ENCODE peak calls at places on chromosome 4, in five cellular contexts. One of them, this sample, is unnamed.

GRCh38 chr4:135120190-135120589 is 918.6 kb upstream of the PABPC4L start:
- DNase-seq in mammary epithelial cell: no peak
- DNase-seq in NT2/D1: no peak
- DNase-seq in mesendoderm: no peak
- DNase-seq in neuronal stem cell: no peak
- DNase-seq in this sample: no peak

GRCh38 chr4:118825799-118826198 is 10.1 kb downstream of the SEC24D start:
- DNase-seq in mammary epithelial cell: no peak
- DNase-seq in NT2/D1: no peak
- DNase-seq in mesendoderm: no peak
- DNase-seq in neuronal stem cell: no peak
- DNase-seq in this sample: no peak

GRCh38 chr4:16000708-16001483 is 37.9 kb upstream of the FGFBP2 start:
- DNase-seq in mammary epithelial cell: no peak
- DNase-seq in NT2/D1: no peak
- DNase-seq in mesendoderm: no peak
- DNase-seq in neuronal stem cell: no peak
- DNase-seq in this sample: no peak

GRCh38 chr4:17781831-17782287 is 438 bp upstream of the FAM184B start:
- DNase-seq in mammary epithelial cell: no peak
- DNase-seq in NT2/D1: no peak
- DNase-seq in mesendoderm: no peak
- DNase-seq in neuronal stem cell: no peak
- DNase-seq in this sample: no peak

GRCh38 chr4:26239796-26240195 is 81.0 kb upstream of the RBPJ start:
- DNase-seq in mammary epithelial cell: no peak
- DNase-seq in NT2/D1: no peak
- DNase-seq in mesendoderm: no peak
- DNase-seq in neuronal stem cell: no peak
- DNase-seq in this sample: no peak

GRCh38 chr4:108116423-108117168 is 52.1 kb downstream of the LEF1 start:
- DNase-seq in mammary epithelial cell: no peak
- DNase-seq in NT2/D1: no peak
- DNase-seq in mesendoderm: no peak
- DNase-seq in neuronal stem cell: no peak
- DNase-seq in this sample: no peak

GRCh38 chr4:120071192-120071795 is 4.6 kb upstream of the MAD2L1 start:
- DNase-seq in mammary epithelial cell: peak
- DNase-seq in NT2/D1: peak
- DNase-seq in mesendoderm: peak
- DNase-seq in neuronal stem cell: peak
- DNase-seq in this sample: no peak

GRCh38 chr4:147060171-147060931 is 114.7 kb upstream of the TTC29 start:
- DNase-seq in mammary epithelial cell: peak
- DNase-seq in NT2/D1: no peak
- DNase-seq in mesendoderm: no peak
- DNase-seq in neuronal stem cell: peak
- DNase-seq in this sample: no peak

GRCh38 chr4:121428721-121429120 is 47.9 kb upstream of the QRFPR start:
- DNase-seq in mammary epithelial cell: peak
- DNase-seq in NT2/D1: no peak
- DNase-seq in mesendoderm: no peak
- DNase-seq in neuronal stem cell: no peak
- DNase-seq in this sample: no peak

DNA sequence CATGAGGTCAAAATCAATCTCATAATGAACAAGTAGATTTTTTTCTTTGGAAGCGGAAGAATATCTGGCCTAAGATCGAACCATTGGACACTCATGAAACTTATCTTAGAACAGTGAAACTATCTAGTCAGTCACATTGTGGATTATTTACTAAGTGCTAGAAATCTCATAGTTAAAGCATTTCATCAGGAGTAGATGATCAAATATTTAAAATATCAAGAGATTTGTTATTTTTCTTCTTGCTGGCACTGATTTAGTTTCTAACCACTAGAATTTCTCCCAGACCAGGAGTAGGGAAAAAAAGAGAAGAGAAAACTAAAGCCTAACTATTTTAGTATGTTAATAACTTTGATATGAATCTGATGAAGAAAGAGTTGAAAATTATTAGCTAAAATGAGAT is 105.5 kb downstream of the SHROOM3 start:
- DNase-seq in mammary epithelial cell: no peak
- DNase-seq in NT2/D1: no peak
- DNase-seq in mesendoderm: no peak
- DNase-seq in neuronal stem cell: no peak
- DNase-seq in this sample: no peak
- H3K9ac ChIP-seq in mammary epithelial cell: no peak
- H3K9ac ChIP-seq in NT2/D1: no peak
- H3K9ac ChIP-seq in mesendoderm: no peak
- H3K9ac ChIP-seq in neuronal stem cell: no peak
- H3K9ac ChIP-seq in this sample: no peak

GRCh38 chr4:39441593-39441992 is 17.1 kb downstream of the RPL9 start:
- DNase-seq in mammary epithelial cell: no peak
- DNase-seq in NT2/D1: no peak
- DNase-seq in mesendoderm: no peak
- DNase-seq in neuronal stem cell: no peak
- DNase-seq in this sample: no peak

GRCh38 chr4:39446483-39446841 is 12.3 kb downstream of the RPL9 start:
- DNase-seq in mammary epithelial cell: no peak
- DNase-seq in NT2/D1: no peak
- DNase-seq in mesendoderm: no peak
- DNase-seq in neuronal stem cell: no peak
- DNase-seq in this sample: no peak

GRCh38 chr4:39446842-39447573 is 11.7 kb downstream of the RPL9 start:
- DNase-seq in mammary epithelial cell: peak
- DNase-seq in NT2/D1: no peak
- DNase-seq in mesendoderm: peak
- DNase-seq in neuronal stem cell: peak
- DNase-seq in this sample: peak

GRCh38 chr4:39442910-39443480 is 15.7 kb downstream of the RPL9 start:
- DNase-seq in mammary epithelial cell: no peak
- DNase-seq in NT2/D1: no peak
- DNase-seq in mesendoderm: no peak
- DNase-seq in neuronal stem cell: no peak
- DNase-seq in this sample: no peak
- H3K9ac ChIP-seq in mammary epithelial cell: no peak
- H3K9ac ChIP-seq in NT2/D1: no peak
- H3K9ac ChIP-seq in mesendoderm: no peak
- H3K9ac ChIP-seq in neuronal stem cell: no peak
- H3K9ac ChIP-seq in this sample: no peak

GRCh38 chr4:182449960-182450359 is 206.8 kb downstream of the TENM3 start:
- DNase-seq in mammary epithelial cell: no peak
- DNase-seq in NT2/D1: no peak
- DNase-seq in mesendoderm: no peak
- DNase-seq in neuronal stem cell: no peak
- DNase-seq in this sample: no peak
- H3K9ac ChIP-seq in mammary epithelial cell: peak
- H3K9ac ChIP-seq in NT2/D1: peak
- H3K9ac ChIP-seq in mesendoderm: peak
- H3K9ac ChIP-seq in neuronal stem cell: no peak
- H3K9ac ChIP-seq in this sample: no peak

DNA sequence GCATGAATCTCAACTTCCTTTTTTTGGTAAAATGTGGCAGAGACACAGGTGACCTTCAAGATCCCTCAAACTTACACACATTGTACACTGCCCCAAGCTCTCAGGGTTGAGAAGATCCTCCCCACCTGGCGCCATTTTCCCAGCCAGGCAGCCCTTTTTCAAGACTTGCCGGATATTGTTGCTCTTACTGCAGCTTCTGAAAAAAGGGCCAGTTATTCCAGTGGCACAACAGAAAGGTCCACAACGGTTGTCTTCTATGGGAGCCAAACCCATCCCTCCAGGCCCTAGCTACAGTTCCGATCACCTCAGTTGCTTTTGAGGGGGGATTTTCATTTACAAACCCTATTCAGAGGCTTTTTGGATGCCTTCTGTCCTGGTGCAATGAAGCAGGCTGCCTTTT is 101.1 kb downstream of the CHIC2 start:
- DNase-seq in mammary epithelial cell: no peak
- DNase-seq in NT2/D1: no peak
- DNase-seq in mesendoderm: no peak
- DNase-seq in neuronal stem cell: no peak
- DNase-seq in this sample: no peak
- H3K9ac ChIP-seq in mammary epithelial cell: no peak
- H3K9ac ChIP-seq in NT2/D1: no peak
- H3K9ac ChIP-seq in mesendoderm: no peak
- H3K9ac ChIP-seq in neuronal stem cell: no peak
- H3K9ac ChIP-seq in this sample: no peak

DNA sequence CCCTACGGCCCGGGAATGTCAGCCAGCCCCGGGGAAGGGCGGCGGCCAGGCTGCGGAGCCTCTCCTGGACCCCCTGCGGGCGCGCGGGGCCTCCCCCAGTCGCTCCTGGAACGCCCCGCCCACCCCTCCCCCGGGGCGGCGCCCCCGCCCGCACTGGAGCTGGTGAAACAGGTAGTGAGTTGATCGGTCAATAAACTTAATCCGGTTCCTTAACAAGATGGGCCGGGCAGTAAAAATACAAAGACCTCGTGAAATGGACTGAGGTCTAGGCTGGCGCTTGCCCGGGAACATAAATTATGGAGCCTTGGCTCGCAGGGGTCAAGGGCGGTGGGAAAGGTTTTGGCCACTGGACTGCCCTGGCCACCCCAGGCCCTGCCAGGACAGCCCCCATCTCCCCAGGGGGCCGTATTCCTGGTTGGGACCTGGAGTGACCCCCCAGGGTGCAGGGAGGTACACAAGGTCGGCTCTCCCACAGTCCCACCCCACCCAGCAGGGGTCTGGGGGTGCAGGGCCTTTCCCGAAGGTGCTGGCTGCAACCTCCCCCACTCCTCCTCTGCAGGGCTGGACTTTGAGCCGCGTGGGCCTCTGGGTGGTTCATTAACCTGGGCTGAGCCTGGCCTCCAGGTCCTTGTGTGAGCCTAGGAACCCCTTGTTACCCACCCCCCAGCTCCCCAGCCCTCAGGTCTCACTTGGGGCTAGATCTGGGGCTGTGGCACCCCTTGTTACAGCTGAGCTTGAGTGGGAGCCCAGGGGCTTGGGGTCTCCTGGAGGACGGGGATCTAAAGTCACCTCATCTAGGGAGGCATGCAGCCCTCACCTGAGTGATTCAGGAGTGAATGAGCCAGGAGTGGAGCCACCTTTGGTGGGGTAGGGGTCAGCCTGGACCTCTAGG is 2.5 kb downstream of the FGFR3 start:
- DNase-seq in mammary epithelial cell: no peak
- DNase-seq in NT2/D1: no peak
- DNase-seq in mesendoderm: peak
- DNase-seq in neuronal stem cell: no peak
- DNase-seq in this sample: no peak
- H3K9ac ChIP-seq in mammary epithelial cell: no peak
- H3K9ac ChIP-seq in NT2/D1: peak
- H3K9ac ChIP-seq in mesendoderm: no peak
- H3K9ac ChIP-seq in neuronal stem cell: no peak
- H3K9ac ChIP-seq in this sample: no peak

GRCh38 chr4:82900016-82900334 is 560 bp upstream of the THAP9 start:
- DNase-seq in mammary epithelial cell: no peak
- DNase-seq in NT2/D1: no peak
- DNase-seq in mesendoderm: no peak
- DNase-seq in neuronal stem cell: peak
- DNase-seq in this sample: no peak
- H3K9ac ChIP-seq in mammary epithelial cell: peak
- H3K9ac ChIP-seq in NT2/D1: peak
- H3K9ac ChIP-seq in mesendoderm: peak
- H3K9ac ChIP-seq in neuronal stem cell: no peak
- H3K9ac ChIP-seq in this sample: peak

GRCh38 chr4:159828687-159829086 is 725.8 kb downstream of the RAPGEF2 start:
- DNase-seq in mammary epithelial cell: no peak
- DNase-seq in NT2/D1: no peak
- DNase-seq in mesendoderm: no peak
- DNase-seq in neuronal stem cell: no peak
- DNase-seq in this sample: no peak
- H3K9ac ChIP-seq in mammary epithelial cell: no peak
- H3K9ac ChIP-seq in NT2/D1: no peak
- H3K9ac ChIP-seq in mesendoderm: no peak
- H3K9ac ChIP-seq in neuronal stem cell: no peak
- H3K9ac ChIP-seq in this sample: no peak

DNA sequence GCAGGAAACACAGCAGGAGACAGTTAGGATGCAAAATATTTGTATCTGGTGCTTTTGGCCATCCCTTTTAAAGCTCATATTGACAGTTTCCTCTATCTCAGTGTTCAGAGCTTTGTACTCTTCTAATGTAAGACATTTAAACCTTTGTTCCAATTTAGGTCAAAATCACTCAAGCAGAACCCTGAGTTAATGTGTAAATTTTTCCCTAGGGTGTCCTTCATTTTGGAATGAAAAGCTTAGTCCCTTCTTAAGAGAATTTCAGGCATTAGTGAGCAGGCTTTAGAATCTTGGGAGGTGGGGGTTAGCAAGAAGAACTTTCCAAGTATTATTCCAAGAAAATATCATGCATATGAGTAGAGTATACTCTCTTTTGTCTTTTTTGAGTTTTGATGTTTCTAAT is 188.7 kb downstream of the GBA3 start:
- DNase-seq in mammary epithelial cell: no peak
- DNase-seq in NT2/D1: no peak
- DNase-seq in mesendoderm: no peak
- DNase-seq in neuronal stem cell: no peak
- DNase-seq in this sample: no peak
- H3K9ac ChIP-seq in mammary epithelial cell: no peak
- H3K9ac ChIP-seq in NT2/D1: no peak
- H3K9ac ChIP-seq in mesendoderm: no peak
- H3K9ac ChIP-seq in neuronal stem cell: no peak
- H3K9ac ChIP-seq in this sample: no peak

This sample was measured in kidney.